ENCODE peak calls at places on chromosome 16, in eight cellular contexts. K is Karpas-422; H is CD8-positive, alpha-beta memory T cell; V is left ventricle myocardium inferior; T is A673; B is psoas muscle; O is upper lobe of right lung; P is cardiac muscle cell. J is an unnamed sample. For H3K4me1, the result is how much of the 10 kb centered on the place peaks cover.

GRCh38 chr16:62899737-62900136 is 863.5 kb upstream of the CDH8 start:
- DNase-seq in K (no peak), H (no peak), V (no peak), T (no peak), B (no peak), O (no peak), P (no peak), J (no peak)

GRCh38 chr16:70768205-70768580 is 32.8 kb downstream of the VAC14 start:
- DNase-seq in K (no peak), H (no peak), V (no peak), T (no peak), B (no peak), O (no peak), P (no peak), J (no peak)

GRCh38 chr16:15857779-15858560 is 1.1 kb upstream of the MYH11 start:
- DNase-seq in K (no peak), H (no peak), V (peak), T (no peak), B (peak), O (peak), P (peak), J (no peak)

GRCh38 chr16:14168146-14168545 is 97.0 kb downstream of the MRTFB start:
- DNase-seq in K (peak), H (no peak), V (no peak), T (no peak), B (no peak), O (no peak), P (no peak), J (no peak)

GRCh38 chr16:12721841-12722467 is 81.7 kb downstream of the CPPED1 start:
- DNase-seq in K (no peak), H (no peak), V (no peak), T (no peak), B (no peak), O (no peak), P (no peak), J (no peak)

GRCh38 chr16:55699616-55700015 is 43.8 kb downstream of the SLC6A2 start:
- DNase-seq in K (no peak), H (no peak), V (no peak), T (no peak), B (no peak), O (no peak), P (no peak), J (no peak)

GRCh38 chr16:89921699-89922476 is 1.3 kb upstream of the TUBB3 start:
- DNase-seq in K (no peak), H (no peak), V (peak), T (peak), B (peak), O (peak), P (peak), J (peak)

GRCh38 chr16:11955713-11956123 is 9.3 kb upstream of the TNFRSF17 start:
- DNase-seq in K (no peak), H (no peak), V (no peak), T (peak), B (no peak), O (no peak), P (no peak), J (peak)

GRCh38 chr16:89507834-89508590 is at the start of gene SPG7:
- DNase-seq in K (peak), H (peak), V (peak), T (peak), B (peak), O (peak), P (peak), J (peak)

GRCh38 chr16:4067262-4068001 is 48.8 kb downstream of the ADCY9 start:
- DNase-seq in K (no peak), H (no peak), V (no peak), T (no peak), B (no peak), O (no peak), P (no peak), J (no peak)

GRCh38 chr16:75248142-75248535 is 3.3 kb downstream of the BCAR1 start:
- DNase-seq in K (no peak), H (no peak), V (peak), T (no peak), B (peak), O (no peak), P (no peak), J (no peak)

GRCh38 chr16:50473375-50473945 is 74.7 kb upstream of the NKD1 start:
- DNase-seq in K (no peak), H (no peak), V (no peak), T (no peak), B (no peak), O (no peak), P (no peak), J (peak)

GRCh38 chr16:57800213-57801097 is 1.8 kb downstream of the KIFC3 start:
- DNase-seq in K (no peak), H (no peak), V (no peak), T (no peak), B (no peak), O (no peak), P (no peak), J (no peak)

DNA sequence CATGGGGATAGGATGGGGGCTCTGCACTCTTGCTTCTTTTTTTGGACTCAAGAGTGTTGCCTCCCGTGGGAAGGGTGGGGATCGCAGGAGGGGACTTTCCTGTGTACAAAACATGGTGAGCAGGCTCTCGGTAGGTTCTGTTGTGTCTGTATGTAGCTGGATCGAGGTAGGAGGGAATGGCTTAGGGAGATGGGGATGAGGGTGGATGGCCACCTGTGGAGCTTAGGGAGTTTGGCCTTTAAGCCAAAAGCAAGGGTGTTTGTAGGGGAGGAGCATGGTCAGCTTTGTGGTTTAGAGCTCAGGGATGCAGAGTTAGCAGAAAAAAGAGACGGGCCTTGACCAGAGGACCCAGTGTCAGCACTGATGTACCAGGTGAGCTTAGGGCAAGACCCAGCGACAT is 11.0 kb upstream of the EDC4 start:
- DNase-seq in K (no peak), H (no peak), V (no peak), T (no peak), B (no peak), O (no peak), P (no peak), J (no peak)
- H3K4me1 ChIP-seq in K (under half), H (under half), V (half or more), T (under half), B (half or more), O (under half), P (under half), J (under half)

GRCh38 chr16:973366-973765 is 2.6 kb upstream of the LMF1 start:
- DNase-seq in K (no peak), H (no peak), V (no peak), T (no peak), B (no peak), O (peak), P (no peak), J (no peak)
- H3K4me1 ChIP-seq in K (under half), H (under half), V (under half), T (under half), B (under half), O (under half), P (under half), J (under half)

GRCh38 chr16:81516478-81517149 is 72.0 kb downstream of the CMIP start:
- DNase-seq in K (no peak), H (no peak), V (no peak), T (no peak), B (peak), O (peak), P (no peak), J (no peak)

GRCh38 chr16:81517630-81518438 is 73.2 kb downstream of the CMIP start:
- DNase-seq in K (no peak), H (no peak), V (no peak), T (no peak), B (no peak), O (no peak), P (no peak), J (peak)

GRCh38 chr16:81518439-81518757 is 73.8 kb downstream of the CMIP start:
- DNase-seq in K (no peak), H (no peak), V (no peak), T (no peak), B (no peak), O (no peak), P (no peak), J (no peak)

GRCh38 chr16:81515721-81516120 is 71.1 kb downstream of the CMIP start:
- DNase-seq in K (no peak), H (no peak), V (no peak), T (no peak), B (no peak), O (no peak), P (no peak), J (no peak)

GRCh38 chr16:81517150-81517499 is 72.5 kb downstream of the CMIP start:
- DNase-seq in K (no peak), H (no peak), V (no peak), T (no peak), B (no peak), O (no peak), P (no peak), J (no peak)
- H3K4me1 ChIP-seq in K (under half), H (under half), V (half or more), T (under half), B (under half), O (under half), P (under half), J (under half)

GRCh38 chr16:23494188-23494587 is 16.1 kb downstream of the GGA2 start:
- DNase-seq in K (no peak), H (no peak), V (no peak), T (no peak), B (no peak), O (peak), P (no peak), J (no peak)
- H3K4me1 ChIP-seq in K (under half), H (under half), V (half or more), T (under half), B (under half), O (under half), P (under half), J (under half)

GRCh38 chr16:20901068-20901440 is 483 bp downstream of the LYRM1 start:
- DNase-seq in K (no peak), H (peak), V (no peak), T (no peak), B (no peak), O (no peak), P (no peak), J (no peak)
- H3K4me1 ChIP-seq in K (half or more), H (under half), V (half or more), T (under half), B (under half), O (half or more), P (under half), J (half or more)

DNA sequence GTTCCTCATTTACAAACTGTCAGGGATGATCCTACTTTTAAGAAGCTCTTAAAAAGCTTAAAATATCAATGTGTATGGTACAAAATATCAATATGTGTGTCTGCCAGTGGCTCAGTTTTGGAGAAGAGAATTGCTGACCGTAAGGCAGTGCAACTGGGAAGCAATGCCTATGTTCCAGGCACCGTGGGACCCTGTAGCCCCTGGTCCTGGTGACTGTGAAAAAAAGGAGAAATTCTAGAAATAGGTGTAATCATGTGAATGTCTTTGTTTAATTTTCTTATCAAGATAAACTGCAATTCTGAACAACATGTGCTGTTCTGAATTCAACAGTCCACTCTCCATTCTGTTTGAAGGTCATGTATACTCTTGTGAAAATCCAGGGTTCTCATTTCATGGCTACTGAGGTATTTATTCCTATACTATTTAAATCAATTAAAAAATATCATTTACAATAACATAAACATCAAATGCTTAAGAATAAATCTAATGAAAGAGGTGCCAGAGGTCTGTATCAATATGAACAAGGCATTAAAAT is 9.4 kb upstream of the HP start:
- DNase-seq in K (peak), H (no peak), V (no peak), T (no peak), B (no peak), O (no peak), P (no peak), J (no peak)
- H3K4me1 ChIP-seq in K (under half), H (under half), V (under half), T (under half), B (under half), O (under half), P (under half), J (under half)

DNA sequence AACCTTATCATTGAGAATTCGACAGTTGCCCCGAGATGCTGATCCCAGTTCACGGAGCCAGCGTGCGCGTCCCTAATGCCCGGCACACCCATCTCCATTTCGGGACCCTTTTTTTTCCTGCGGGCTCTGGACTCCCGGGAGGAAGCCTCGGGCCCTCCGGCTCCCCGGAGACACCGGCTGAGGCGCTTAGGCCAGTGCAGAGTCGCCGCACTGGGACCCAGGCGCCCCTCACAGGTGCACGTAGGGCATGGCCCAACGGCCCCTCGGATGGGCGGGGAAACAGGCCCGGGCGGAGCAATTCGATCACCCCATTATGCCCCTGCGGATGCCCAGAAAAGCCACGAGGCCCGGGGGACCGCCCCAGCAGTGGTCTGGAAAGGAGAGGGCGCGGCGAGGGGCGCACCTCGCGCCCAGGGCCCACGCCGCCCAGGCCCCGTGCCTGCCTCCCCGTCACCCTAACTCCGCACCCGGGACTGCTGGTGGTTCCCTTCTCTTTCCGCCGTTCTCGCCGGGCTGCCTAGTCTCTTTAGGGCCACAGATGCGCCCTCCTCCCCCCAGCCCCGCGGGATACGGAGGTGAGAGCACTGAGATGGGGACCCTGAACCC is 18.5 kb upstream of the ZFHX3 start:
- DNase-seq in K (no peak), H (no peak), V (no peak), T (no peak), B (no peak), O (no peak), P (no peak), J (no peak)
- H3K4me1 ChIP-seq in K (under half), H (under half), V (half or more), T (under half), B (half or more), O (half or more), P (under half), J (under half)

DNA sequence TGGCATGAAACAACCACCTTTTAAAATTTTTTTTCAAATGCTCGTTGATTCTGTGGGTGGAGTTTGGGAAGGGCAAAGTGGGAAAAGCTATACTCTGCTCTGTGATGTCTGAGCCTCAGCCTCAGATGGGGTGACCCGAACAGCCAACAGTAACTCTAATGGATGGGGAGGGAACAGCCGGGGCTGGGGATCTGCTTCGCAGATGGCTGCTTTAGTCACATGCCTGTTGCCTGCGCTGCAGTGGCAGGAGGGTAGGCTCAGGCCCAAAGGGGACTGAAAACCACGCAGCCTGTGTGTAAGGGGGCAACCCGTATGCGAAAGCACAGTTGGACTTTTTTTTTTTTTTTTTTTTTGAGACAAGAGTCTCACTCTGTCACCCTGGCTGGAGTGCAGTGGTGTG is 14.9 kb upstream of the MAPK3 start:
- DNase-seq in K (no peak), H (no peak), V (no peak), T (no peak), B (no peak), O (no peak), P (no peak), J (no peak)
- H3K4me1 ChIP-seq in K (under half), H (under half), V (under half), T (under half), B (under half), O (under half), P (under half), J (under half)

DNA sequence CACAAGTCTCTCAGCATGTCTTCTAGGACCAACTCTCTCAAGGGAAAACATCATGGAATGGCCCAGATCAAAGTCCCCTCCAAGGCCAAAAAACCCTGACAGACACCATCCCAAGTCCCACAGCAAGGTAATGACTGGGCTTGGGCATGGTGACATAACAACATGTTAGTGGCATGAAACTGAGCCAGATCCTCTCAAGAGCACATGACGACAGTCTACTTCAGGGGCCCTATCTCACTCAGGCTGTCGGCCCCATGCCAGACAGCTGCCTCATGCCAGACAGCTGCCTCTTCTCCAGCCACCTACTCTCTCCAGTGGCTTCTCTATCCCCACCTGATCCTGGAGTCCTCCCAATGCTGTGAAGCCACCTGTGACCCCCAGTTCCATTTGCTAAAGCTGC is 18.4 kb downstream of the HSD11B2 start:
- DNase-seq in K (no peak), H (no peak), V (peak), T (no peak), B (peak), O (no peak), P (no peak), J (no peak)
- H3K4me1 ChIP-seq in K (under half), H (under half), V (half or more), T (under half), B (half or more), O (half or more), P (under half), J (under half)

GRCh38 chr16:27399969-27400368 is 2.0 kb upstream of the IL21R start:
- DNase-seq in K (no peak), H (no peak), V (no peak), T (no peak), B (no peak), O (no peak), P (no peak), J (no peak)
- H3K4me1 ChIP-seq in K (under half), H (under half), V (under half), T (under half), B (under half), O (under half), P (under half), J (under half)